ENCODE peak calls at places on chromosomes 16 and 17, in ten cellular contexts. Z, L, H, N, M, J, Y, A, V and R are unnamed samples.

GRCh38 chr17:81359218-81359617 is 36.0 kb upstream of the BAHCC1 start:
- DNase-seq in Z (no peak), L (no peak), H (no peak), N (no peak), M (no peak), J (no peak), Y (no peak), A (no peak), V (no peak), R (no peak)

GRCh38 chr17:47700471-47701449 is 6.8 kb downstream of the TBKBP1 start:
- DNase-seq in Z (no peak), L (no peak), H (no peak), N (no peak), M (no peak), J (no peak), Y (no peak), A (peak), V (no peak), R (no peak)

GRCh38 chr17:40071720-40072480 is 9.1 kb downstream of the THRA start:
- DNase-seq in Z (peak), L (no peak), H (no peak), N (peak), M (no peak), J (no peak), Y (no peak), A (no peak), V (peak), R (no peak)

GRCh38 chr16:72635694-72636093 is 412.2 kb downstream of the ZFHX3 start:
- DNase-seq in Z (no peak), L (no peak), H (no peak), N (no peak), M (no peak), J (no peak), Y (no peak), A (no peak), V (no peak), R (no peak)

GRCh38 chr16:12228607-12229499 is 252.3 kb downstream of the SNX29 start:
- DNase-seq in Z (peak), L (peak), H (peak), N (peak), M (peak), J (peak), Y (peak), A (no peak), V (peak), R (peak)

GRCh38 chr17:57264776-57265175 is 8.5 kb downstream of the MSI2 start:
- DNase-seq in Z (no peak), L (no peak), H (no peak), N (no peak), M (no peak), J (no peak), Y (no peak), A (no peak), V (no peak), R (no peak)

GRCh38 chr17:33802349-33803272 is 452.5 kb upstream of the CCL2 start:
- DNase-seq in Z (no peak), L (no peak), H (no peak), N (no peak), M (no peak), J (no peak), Y (no peak), A (no peak), V (no peak), R (no peak)

GRCh38 chr17:66152756-66153155 is 39.2 kb downstream of the CEP112 start:
- DNase-seq in Z (no peak), L (no peak), H (no peak), N (no peak), M (no peak), J (peak), Y (no peak), A (no peak), V (no peak), R (peak)

GRCh38 chr17:78781339-78782304 is at the start of gene CYTH1:
- DNase-seq in Z (peak), L (no peak), H (no peak), N (no peak), M (peak), J (peak), Y (peak), A (no peak), V (peak), R (peak)

GRCh38 chr16:81315271-81316175 is 761 bp downstream of the GAN start:
- DNase-seq in Z (no peak), L (no peak), H (peak), N (peak), M (peak), J (peak), Y (peak), A (peak), V (peak), R (peak)

GRCh38 chr16:52069866-52070265 is 477.1 kb downstream of the TOX3 start:
- DNase-seq in Z (peak), L (no peak), H (peak), N (peak), M (no peak), J (peak), Y (no peak), A (no peak), V (peak), R (peak)

GRCh38 chr17:45225051-45225700 is 3.5 kb downstream of the FMNL1 start:
- DNase-seq in Z (no peak), L (no peak), H (peak), N (no peak), M (no peak), J (no peak), Y (peak), A (peak), V (no peak), R (no peak)

GRCh38 chr16:31117384-31118222 is at the start of gene KAT8:
- DNase-seq in Z (peak), L (peak), H (peak), N (peak), M (peak), J (peak), Y (peak), A (peak), V (peak), R (peak)

GRCh38 chr16:73040136-73040535 is 7.8 kb downstream of the ZFHX3 start:
- DNase-seq in Z (no peak), L (no peak), H (no peak), N (no peak), M (no peak), J (no peak), Y (no peak), A (no peak), V (no peak), R (no peak)

GRCh38 chr17:82297804-82298537 is 19.4 kb downstream of the CD7 start:
- DNase-seq in Z (peak), L (peak), H (peak), N (peak), M (peak), J (peak), Y (peak), A (peak), V (peak), R (peak)

GRCh38 chr16:89847056-89847929 is 19.0 kb downstream of the SPIRE2 start:
- DNase-seq in Z (no peak), L (no peak), H (no peak), N (no peak), M (no peak), J (no peak), Y (no peak), A (no peak), V (peak), R (no peak)

GRCh38 chr16:29767062-29767461 is 11.0 kb upstream of the ZG16 start:
- DNase-seq in Z (no peak), L (no peak), H (no peak), N (no peak), M (no peak), J (no peak), Y (no peak), A (no peak), V (no peak), R (no peak)

GRCh38 chr17:74644419-74644818 is 20.9 kb upstream of the CD300E start:
- DNase-seq in Z (no peak), L (no peak), H (no peak), N (no peak), M (no peak), J (no peak), Y (no peak), A (no peak), V (no peak), R (no peak)

GRCh38 chr16:85607796-85608514 is 5.2 kb upstream of the GSE1 start:
- DNase-seq in Z (no peak), L (no peak), H (no peak), N (no peak), M (no peak), J (no peak), Y (no peak), A (no peak), V (no peak), R (no peak)

GRCh38 chr16:48218473-48218872 is 25.6 kb upstream of the LONP2 start:
- DNase-seq in Z (no peak), L (no peak), H (no peak), N (no peak), M (no peak), J (no peak), Y (no peak), A (no peak), V (no peak), R (no peak)

GRCh38 chr17:82830249-82830661 is 9.6 kb downstream of the ZNF750 start:
- DNase-seq in Z (no peak), L (no peak), H (no peak), N (no peak), M (no peak), J (no peak), Y (no peak), A (no peak), V (peak), R (peak)

GRCh38 chr16:58020628-58021521 is 4.7 kb upstream of the MMP15 start:
- DNase-seq in Z (no peak), L (no peak), H (peak), N (peak), M (peak), J (peak), Y (peak), A (peak), V (peak), R (peak)

GRCh38 chr16:54437361-54437760 is 150.8 kb upstream of the IRX3 start:
- DNase-seq in Z (no peak), L (no peak), H (no peak), N (no peak), M (no peak), J (no peak), Y (no peak), A (no peak), V (no peak), R (no peak)

GRCh38 chr17:39757931-39758873 is 20.5 kb downstream of the GRB7 start:
- DNase-seq in Z (no peak), L (peak), H (no peak), N (no peak), M (no peak), J (no peak), Y (no peak), A (peak), V (no peak), R (no peak)

GRCh38 chr16:30166202-30166902 is 17.1 kb upstream of the CORO1A start:
- DNase-seq in Z (no peak), L (no peak), H (no peak), N (no peak), M (no peak), J (no peak), Y (no peak), A (no peak), V (no peak), R (no peak)

GRCh38 chr16:87086156-87086555 is 231.0 kb downstream of the C16orf95 start:
- DNase-seq in Z (no peak), L (no peak), H (no peak), N (no peak), M (no peak), J (no peak), Y (no peak), A (no peak), V (no peak), R (peak)

GRCh38 chr17:64008830-64009229 is 10.7 kb downstream of the PRR29 start:
- DNase-seq in Z (no peak), L (no peak), H (no peak), N (no peak), M (no peak), J (no peak), Y (no peak), A (no peak), V (no peak), R (no peak)

GRCh38 chr16:23020084-23020483 is 129.2 kb downstream of the USP31 start:
- DNase-seq in Z (no peak), L (no peak), H (peak), N (no peak), M (peak), J (no peak), Y (no peak), A (no peak), V (no peak), R (no peak)

GRCh38 chr16:85724936-85725335 is 26.0 kb downstream of the C16orf74 start:
- DNase-seq in Z (no peak), L (no peak), H (no peak), N (no peak), M (no peak), J (no peak), Y (no peak), A (no peak), V (no peak), R (no peak)

GRCh38 chr17:57715981-57716380 is 29.1 kb downstream of the CCDC182 start:
- DNase-seq in Z (no peak), L (no peak), H (no peak), N (no peak), M (no peak), J (no peak), Y (no peak), A (no peak), V (no peak), R (no peak)

GRCh38 chr16:67372664-67373063 is 20.6 kb downstream of the TPPP3 start:
- DNase-seq in Z (no peak), L (no peak), H (peak), N (no peak), M (no peak), J (peak), Y (no peak), A (no peak), V (peak), R (peak)

GRCh38 chr17:77325826-77326581 is 185.2 kb downstream of the SEC14L1 start:
- DNase-seq in Z (no peak), L (no peak), H (no peak), N (no peak), M (no peak), J (no peak), Y (no peak), A (no peak), V (no peak), R (peak)

GRCh38 chr17:15404116-15404730 is 62.8 kb upstream of the TEKT3 start:
- DNase-seq in Z (no peak), L (no peak), H (no peak), N (no peak), M (no peak), J (peak), Y (no peak), A (no peak), V (no peak), R (peak)

GRCh38 chr17:69512946-69513345 is 98.4 kb downstream of the MAP2K6 start:
- DNase-seq in Z (no peak), L (no peak), H (no peak), N (no peak), M (no peak), J (no peak), Y (no peak), A (no peak), V (no peak), R (no peak)